ENCODE peak calls at places on chromosomes 11 and 22, in seven cellular contexts. One of them, this sample, is unnamed.

GRCh38 chr11:62954478-62954877 is 30.3 kb downstream of the SLC22A6 start:
- DNase-seq in adrenal gland: no peak
- DNase-seq in lower lobe of right lung: no peak
- DNase-seq in MG63: no peak
- DNase-seq in left ventricle myocardium inferior: no peak
- DNase-seq in CD8-positive, alpha-beta memory T cell: no peak
- DNase-seq in esophagus squamous epithelium: no peak
- DNase-seq in this sample: no peak

GRCh38 chr22:17922925-17923898 is 101.1 kb downstream of the MICAL3 start:
- DNase-seq in adrenal gland: peak
- DNase-seq in CD8-positive, alpha-beta memory T cell: no peak
- DNase-seq in left ventricle myocardium inferior: no peak
- DNase-seq in MG63: peak
- DNase-seq in lower lobe of right lung: no peak
- DNase-seq in esophagus squamous epithelium: no peak
- DNase-seq in this sample: no peak

GRCh38 chr11:69727266-69727665 is 23.4 kb upstream of the FGF19 start:
- DNase-seq in left ventricle myocardium inferior: no peak
- DNase-seq in MG63: no peak
- DNase-seq in esophagus squamous epithelium: no peak
- DNase-seq in CD8-positive, alpha-beta memory T cell: no peak
- DNase-seq in adrenal gland: no peak
- DNase-seq in lower lobe of right lung: no peak
- DNase-seq in this sample: no peak

GRCh38 chr22:44332946-44333345 is 20.2 kb upstream of the SHISAL1 start:
- DNase-seq in MG63: no peak
- DNase-seq in left ventricle myocardium inferior: no peak
- DNase-seq in esophagus squamous epithelium: no peak
- DNase-seq in lower lobe of right lung: no peak
- DNase-seq in adrenal gland: no peak
- DNase-seq in CD8-positive, alpha-beta memory T cell: no peak
- DNase-seq in this sample: no peak

GRCh38 chr22:32905400-32905799 is 103.9 kb downstream of the TIMP3 start:
- DNase-seq in CD8-positive, alpha-beta memory T cell: no peak
- DNase-seq in esophagus squamous epithelium: no peak
- DNase-seq in MG63: no peak
- DNase-seq in lower lobe of right lung: no peak
- DNase-seq in left ventricle myocardium inferior: no peak
- DNase-seq in adrenal gland: peak
- DNase-seq in this sample: no peak

GRCh38 chr11:96530473-96530872 is 140.7 kb downstream of the JRKL start:
- DNase-seq in left ventricle myocardium inferior: no peak
- DNase-seq in lower lobe of right lung: no peak
- DNase-seq in esophagus squamous epithelium: no peak
- DNase-seq in MG63: no peak
- DNase-seq in adrenal gland: no peak
- DNase-seq in CD8-positive, alpha-beta memory T cell: no peak
- DNase-seq in this sample: no peak

GRCh38 chr11:2770556-2771301 is 70.9 kb upstream of the KCNQ1OT1 start:
- DNase-seq in CD8-positive, alpha-beta memory T cell: peak
- DNase-seq in esophagus squamous epithelium: no peak
- DNase-seq in left ventricle myocardium inferior: no peak
- DNase-seq in adrenal gland: peak
- DNase-seq in MG63: no peak
- DNase-seq in lower lobe of right lung: peak
- DNase-seq in this sample: no peak

GRCh38 chr11:125402436-125402835 is 93.6 kb downstream of the FEZ1 start:
- DNase-seq in MG63: peak
- DNase-seq in lower lobe of right lung: no peak
- DNase-seq in left ventricle myocardium inferior: no peak
- DNase-seq in adrenal gland: peak
- DNase-seq in CD8-positive, alpha-beta memory T cell: no peak
- DNase-seq in esophagus squamous epithelium: no peak
- DNase-seq in this sample: peak

GRCh38 chr11:71331631-71332030 is 79.3 kb upstream of the SHANK2 start:
- DNase-seq in CD8-positive, alpha-beta memory T cell: no peak
- DNase-seq in adrenal gland: no peak
- DNase-seq in left ventricle myocardium inferior: no peak
- DNase-seq in lower lobe of right lung: no peak
- DNase-seq in esophagus squamous epithelium: no peak
- DNase-seq in MG63: no peak
- DNase-seq in this sample: peak

GRCh38 chr11:113729456-113729855 is 23.3 kb upstream of the TMPRSS5 start:
- DNase-seq in adrenal gland: no peak
- DNase-seq in MG63: peak
- DNase-seq in lower lobe of right lung: no peak
- DNase-seq in CD8-positive, alpha-beta memory T cell: no peak
- DNase-seq in left ventricle myocardium inferior: no peak
- DNase-seq in esophagus squamous epithelium: no peak
- DNase-seq in this sample: no peak

GRCh38 chr11:104104664-104105063 is 59.3 kb downstream of the PDGFD start:
- DNase-seq in esophagus squamous epithelium: no peak
- DNase-seq in CD8-positive, alpha-beta memory T cell: no peak
- DNase-seq in MG63: no peak
- DNase-seq in lower lobe of right lung: no peak
- DNase-seq in left ventricle myocardium inferior: no peak
- DNase-seq in adrenal gland: no peak
- DNase-seq in this sample: no peak

GRCh38 chr11:17867346-17867745 is 132.8 kb downstream of the KCNC1 start:
- DNase-seq in left ventricle myocardium inferior: no peak
- DNase-seq in MG63: no peak
- DNase-seq in CD8-positive, alpha-beta memory T cell: no peak
- DNase-seq in adrenal gland: no peak
- DNase-seq in esophagus squamous epithelium: no peak
- DNase-seq in lower lobe of right lung: no peak
- DNase-seq in this sample: no peak

GRCh38 chr11:64063741-64064140 is 28.0 kb downstream of the FLRT1 start:
- DNase-seq in MG63: no peak
- DNase-seq in esophagus squamous epithelium: no peak
- DNase-seq in adrenal gland: no peak
- DNase-seq in lower lobe of right lung: no peak
- DNase-seq in CD8-positive, alpha-beta memory T cell: no peak
- DNase-seq in left ventricle myocardium inferior: no peak
- DNase-seq in this sample: no peak

GRCh38 chr11:12186683-12187082 is 76.3 kb downstream of the MICAL2 start:
- DNase-seq in MG63: no peak
- DNase-seq in lower lobe of right lung: no peak
- DNase-seq in CD8-positive, alpha-beta memory T cell: no peak
- DNase-seq in left ventricle myocardium inferior: no peak
- DNase-seq in adrenal gland: no peak
- DNase-seq in esophagus squamous epithelium: no peak
- DNase-seq in this sample: no peak

DNA sequence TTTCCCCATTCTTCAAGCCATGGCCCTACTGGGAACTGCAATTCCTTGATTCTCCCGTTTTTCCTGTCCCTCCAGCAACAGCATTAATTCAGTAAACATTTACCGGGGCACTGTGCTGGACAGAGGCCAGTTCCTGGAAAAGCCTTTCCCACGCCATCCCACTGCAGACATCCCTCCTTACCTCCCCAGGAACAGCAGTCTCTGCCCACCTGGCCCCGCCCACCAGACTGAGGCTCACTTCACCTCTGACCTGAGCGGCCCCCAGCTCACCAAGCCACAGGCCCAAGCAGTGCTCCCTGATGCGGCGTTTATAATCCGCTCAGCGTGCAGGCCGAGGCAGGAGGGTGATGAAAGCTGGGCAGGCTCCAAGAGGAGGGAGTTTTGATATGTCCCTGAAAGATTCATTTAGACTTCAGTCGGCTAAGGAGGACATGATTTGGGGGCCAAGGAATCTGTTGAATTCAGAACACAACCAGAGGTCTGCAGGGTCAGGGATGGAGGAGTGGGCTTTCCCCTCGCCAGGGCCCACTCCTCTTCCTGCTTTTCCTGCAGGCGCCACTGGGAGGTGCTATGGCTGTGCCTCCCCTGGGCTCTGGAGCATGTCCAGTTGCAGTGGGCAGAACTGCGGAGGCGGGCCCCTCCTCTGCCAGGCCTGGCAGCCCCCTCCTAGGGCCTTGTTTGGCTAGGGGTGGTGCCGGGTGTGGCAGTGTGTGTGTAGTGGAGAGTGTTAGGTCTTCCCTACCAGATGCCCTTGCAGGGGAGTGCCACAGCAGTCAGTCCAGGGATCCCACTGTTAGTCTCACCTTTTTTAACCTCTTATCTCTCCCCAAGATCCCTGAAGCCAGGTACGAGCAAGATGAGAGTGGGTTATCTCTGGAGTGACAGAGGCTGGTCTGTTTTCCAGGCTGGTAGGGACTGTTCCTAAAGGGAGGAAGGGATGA is 1.4 kb upstream of the TAGLN start:
- DNase-seq in lower lobe of right lung: peak
- DNase-seq in MG63: no peak
- DNase-seq in adrenal gland: no peak
- DNase-seq in esophagus squamous epithelium: no peak
- DNase-seq in left ventricle myocardium inferior: peak
- DNase-seq in CD8-positive, alpha-beta memory T cell: no peak
- DNase-seq in this sample: peak
- H3K4me3 ChIP-seq in lower lobe of right lung: no peak
- H3K4me3 ChIP-seq in MG63: no peak
- H3K4me3 ChIP-seq in adrenal gland: no peak
- H3K4me3 ChIP-seq in esophagus squamous epithelium: no peak
- H3K4me3 ChIP-seq in left ventricle myocardium inferior: peak
- H3K4me3 ChIP-seq in CD8-positive, alpha-beta memory T cell: no peak
- H3K4me3 ChIP-seq in this sample: peak

DNA sequence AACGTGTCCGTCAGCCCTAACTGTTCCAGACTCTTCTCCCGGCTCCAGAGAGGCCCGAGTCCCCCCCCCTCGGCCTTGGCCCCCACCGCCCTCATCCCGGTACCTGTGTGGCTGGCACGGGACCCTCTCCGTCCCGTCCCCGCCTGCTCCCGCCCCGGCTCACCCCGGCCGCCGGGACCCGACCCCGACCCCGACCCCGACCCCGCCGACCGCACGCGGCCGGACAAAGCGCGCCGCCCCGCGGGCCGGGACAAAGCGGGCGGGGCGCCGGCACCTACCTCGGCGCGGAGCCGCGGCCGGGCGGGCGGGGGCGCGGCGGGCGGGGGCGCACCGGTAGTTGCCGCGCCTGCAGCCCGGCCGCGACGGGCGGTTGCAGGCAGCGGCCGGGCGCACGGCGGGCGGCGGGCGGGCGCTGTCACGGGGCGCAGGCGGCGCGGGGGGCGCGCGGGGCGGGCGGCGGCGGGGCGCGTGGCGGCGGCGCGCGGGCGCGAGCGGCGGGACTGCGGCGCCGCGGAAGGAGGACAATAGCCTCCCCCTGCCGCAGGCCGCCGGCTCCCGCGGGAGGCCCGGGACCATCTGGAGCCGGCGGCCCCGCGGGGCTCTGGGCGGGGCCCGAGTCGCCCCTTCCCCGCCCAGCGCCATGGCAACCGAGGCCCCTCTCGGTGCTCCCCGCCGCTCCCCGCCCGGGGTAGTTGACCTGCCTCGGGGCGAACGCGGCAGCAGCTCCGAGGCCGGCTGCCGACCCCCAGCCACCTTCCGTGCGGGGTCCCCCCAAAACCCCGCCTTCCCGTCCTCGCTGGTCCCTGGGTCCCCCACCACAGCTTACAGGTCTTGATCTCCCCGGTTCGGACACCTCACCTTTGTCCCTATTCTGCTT is 895 bp downstream of the SPTBN2 start:
- DNase-seq in esophagus squamous epithelium: no peak
- DNase-seq in MG63: peak
- DNase-seq in lower lobe of right lung: no peak
- DNase-seq in adrenal gland: no peak
- DNase-seq in CD8-positive, alpha-beta memory T cell: no peak
- DNase-seq in left ventricle myocardium inferior: no peak
- DNase-seq in this sample: no peak
- H3K4me3 ChIP-seq in esophagus squamous epithelium: peak
- H3K4me3 ChIP-seq in MG63: peak
- H3K4me3 ChIP-seq in lower lobe of right lung: peak
- H3K4me3 ChIP-seq in adrenal gland: no peak
- H3K4me3 ChIP-seq in CD8-positive, alpha-beta memory T cell: no peak
- H3K4me3 ChIP-seq in left ventricle myocardium inferior: peak
- H3K4me3 ChIP-seq in this sample: peak

DNA sequence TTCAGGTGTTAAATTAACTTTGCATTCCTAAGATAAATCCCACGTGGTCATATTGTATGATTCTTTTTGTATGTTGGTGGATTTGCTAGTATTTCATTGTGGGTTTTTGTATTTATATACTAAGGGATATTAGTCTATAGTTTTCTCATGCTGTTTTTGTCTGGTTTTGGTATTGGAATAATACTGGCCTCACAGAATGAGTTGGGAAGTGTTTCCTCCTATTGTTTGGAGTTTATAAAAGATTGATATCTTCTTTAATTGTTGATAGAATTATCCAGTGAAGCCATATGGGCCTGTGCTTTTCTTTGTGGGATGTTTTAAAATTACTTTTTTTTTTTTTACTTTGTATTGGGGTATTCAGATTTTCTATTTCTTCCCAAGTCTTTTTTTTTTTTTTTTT is 59.8 kb downstream of the QSER1 start:
- DNase-seq in adrenal gland: no peak
- DNase-seq in left ventricle myocardium inferior: no peak
- DNase-seq in MG63: no peak
- DNase-seq in lower lobe of right lung: no peak
- DNase-seq in esophagus squamous epithelium: no peak
- DNase-seq in CD8-positive, alpha-beta memory T cell: no peak
- DNase-seq in this sample: no peak
- H3K4me3 ChIP-seq in adrenal gland: no peak
- H3K4me3 ChIP-seq in left ventricle myocardium inferior: no peak
- H3K4me3 ChIP-seq in MG63: no peak
- H3K4me3 ChIP-seq in lower lobe of right lung: no peak
- H3K4me3 ChIP-seq in esophagus squamous epithelium: no peak
- H3K4me3 ChIP-seq in CD8-positive, alpha-beta memory T cell: no peak
- H3K4me3 ChIP-seq in this sample: no peak

GRCh38 chr11:45457649-45458048 is 171.5 kb upstream of the SYT13 start:
- DNase-seq in CD8-positive, alpha-beta memory T cell: no peak
- DNase-seq in left ventricle myocardium inferior: no peak
- DNase-seq in MG63: peak
- DNase-seq in esophagus squamous epithelium: no peak
- DNase-seq in lower lobe of right lung: no peak
- DNase-seq in adrenal gland: no peak
- DNase-seq in this sample: no peak

GRCh38 chr11:45455536-45455935 is 169.4 kb upstream of the SYT13 start:
- DNase-seq in left ventricle myocardium inferior: no peak
- DNase-seq in CD8-positive, alpha-beta memory T cell: no peak
- DNase-seq in MG63: peak
- DNase-seq in esophagus squamous epithelium: no peak
- DNase-seq in lower lobe of right lung: no peak
- DNase-seq in adrenal gland: no peak
- DNase-seq in this sample: no peak

GRCh38 chr11:45459501-45459900 is 173.4 kb upstream of the SYT13 start:
- DNase-seq in esophagus squamous epithelium: no peak
- DNase-seq in MG63: no peak
- DNase-seq in CD8-positive, alpha-beta memory T cell: no peak
- DNase-seq in adrenal gland: no peak
- DNase-seq in lower lobe of right lung: no peak
- DNase-seq in left ventricle myocardium inferior: no peak
- DNase-seq in this sample: no peak

GRCh38 chr11:45458269-45458668 is 172.1 kb upstream of the SYT13 start:
- DNase-seq in CD8-positive, alpha-beta memory T cell: no peak
- DNase-seq in MG63: no peak
- DNase-seq in lower lobe of right lung: no peak
- DNase-seq in left ventricle myocardium inferior: no peak
- DNase-seq in esophagus squamous epithelium: no peak
- DNase-seq in adrenal gland: no peak
- DNase-seq in this sample: no peak

DNA sequence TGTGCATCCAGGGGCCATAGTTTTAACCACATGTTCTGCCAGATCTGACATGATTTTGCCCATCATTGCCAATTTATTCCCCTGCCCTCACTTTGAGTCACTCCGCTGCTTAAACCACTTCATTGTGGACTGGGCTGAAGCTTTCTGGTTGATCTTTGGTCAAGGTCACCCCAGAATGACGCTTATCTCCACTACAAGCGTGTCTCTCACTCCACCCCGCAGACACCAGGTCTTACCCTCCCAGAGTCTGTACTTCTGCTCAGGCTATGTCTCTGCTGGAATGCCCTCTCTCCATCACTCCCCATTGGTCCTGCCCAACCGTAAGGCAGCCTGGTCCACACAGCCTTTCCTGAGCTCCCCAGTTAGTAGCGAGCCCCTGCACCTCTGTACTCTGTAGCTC is 170.5 kb upstream of the SYT13 start:
- DNase-seq in MG63: no peak
- DNase-seq in esophagus squamous epithelium: no peak
- DNase-seq in lower lobe of right lung: no peak
- DNase-seq in CD8-positive, alpha-beta memory T cell: no peak
- DNase-seq in adrenal gland: no peak
- DNase-seq in left ventricle myocardium inferior: no peak
- DNase-seq in this sample: no peak
- H3K4me3 ChIP-seq in MG63: no peak
- H3K4me3 ChIP-seq in esophagus squamous epithelium: no peak
- H3K4me3 ChIP-seq in lower lobe of right lung: no peak
- H3K4me3 ChIP-seq in CD8-positive, alpha-beta memory T cell: no peak
- H3K4me3 ChIP-seq in adrenal gland: no peak
- H3K4me3 ChIP-seq in left ventricle myocardium inferior: no peak
- H3K4me3 ChIP-seq in this sample: no peak